ENCODE peak calls at places on chromosome 7, in seven cellular contexts. X is EL; Y is ascending aorta; M is activated CD4-positive, alpha-beta T cell treated with anti-CD3 and anti-CD28 coated beads, Interleukin-2, amount 10 ng/mL, durations not matched to agents 7 days and 5 days; A is AG09319; H is adrenal gland; I is HEK293T. V is an unnamed sample.
A peak's percentile ranks its signal among the peaks of the same experiment; 100 is the strongest.

GRCh38 chr7:1103789-1104513 is 16.0 kb downstream of the GPER1 start:
- DNase-seq in X (no peak), Y (no peak), M (no peak), A (no peak), H (no peak), I (no peak), V (no peak)

GRCh38 chr7:55657654-55658053 is 85.4 kb upstream of the VOPP1 start:
- DNase-seq in X (no peak), Y (no peak), M (no peak), A (no peak), H (no peak), I (no peak), V (peak; percentile 95)

GRCh38 chr7:120064565-120064964 is 208.4 kb upstream of the KCND2 start:
- DNase-seq in X (no peak), Y (no peak), M (no peak), A (peak; percentile 54), H (no peak), I (no peak), V (no peak)

GRCh38 chr7:30019387-30019786 is 7.1 kb downstream of the FKBP14 start:
- DNase-seq in X (no peak), Y (no peak), M (no peak), A (no peak), H (no peak), I (no peak), V (no peak)

GRCh38 chr7:24824896-24825295 is 67.6 kb upstream of the GSDME start:
- DNase-seq in X (no peak), Y (no peak), M (no peak), A (no peak), H (no peak), I (no peak), V (no peak)

GRCh38 chr7:70679666-70680065 is 452.3 kb upstream of the GALNT17 start:
- DNase-seq in X (no peak), Y (no peak), M (no peak), A (no peak), H (no peak), I (no peak), V (no peak)

GRCh38 chr7:100791881-100792666 is 35.2 kb downstream of the EPHB4 start:
- DNase-seq in X (no peak), Y (no peak), M (no peak), A (no peak), H (no peak), I (no peak), V (no peak)

GRCh38 chr7:16753102-16753931 is at the start of gene TSPAN13:
- DNase-seq in X (peak; percentile 76), Y (peak; percentile 70), M (peak; percentile 79), A (no peak), H (peak; percentile 92), I (peak; percentile 86), V (peak; percentile 97)

GRCh38 chr7:130180571-130180971 is 24.6 kb downstream of the TMEM209 start:
- DNase-seq in X (peak; percentile 40), Y (no peak), M (no peak), A (no peak), H (no peak), I (no peak), V (no peak)

GRCh38 chr7:106890952-106891351 is 25.9 kb downstream of the PIK3CG start:
- DNase-seq in X (no peak), Y (no peak), M (no peak), A (no peak), H (no peak), I (no peak), V (no peak)

GRCh38 chr7:18153183-18153748 is 125.6 kb upstream of the PRPS1L1 start:
- DNase-seq in X (peak; percentile 3), Y (no peak), M (no peak), A (no peak), H (no peak), I (no peak), V (no peak)

V was measured in NCI-H2171 treated with DMSO at 0.1 percent for 48 hours.